ENCODE peak calls at places on chromosomes 4 and X, in six cellular contexts. P is glutamatergic neuron; B is stimulated activated CD4-positive, alpha-beta T cell treated with anti-CD3 and anti-CD28 coated beads, Interleukin-2, amount 100 ng/mL, for 48 hours; M is activated CD4-positive, alpha-beta memory T cell treated with anti-CD3 and anti-CD28 coated beads, Interleukin-2, amount 10 ng/mL, durations not matched to agents 7 days and 5 days; N is lower lobe of right lung; F is CD4-positive, alpha-beta memory T cell. X is an unnamed sample.

GRCh38 chr4:157564771-157565170 is 344.2 kb downstream of the GRIA2 start:
- DNase-seq in P (no peak), B (no peak), M (no peak), N (no peak), F (no peak), X (no peak)

GRCh38 chrX:74613350-74614192 is 853 bp downstream of the RLIM start:
- DNase-seq in P (peak), B (no peak), M (no peak), N (peak), F (peak), X (no peak)

GRCh38 chrX:22136711-22137110 is 104.6 kb downstream of the PHEX start:
- DNase-seq in P (no peak), B (no peak), M (no peak), N (no peak), F (no peak), X (no peak)

GRCh38 chrX:17617794-17618193 is 119.5 kb upstream of the SCML1 start:
- DNase-seq in P (no peak), B (no peak), M (no peak), N (no peak), F (no peak), X (no peak)

GRCh38 chr4:123638834-123639233 is 242.2 kb downstream of the SPRY1 start:
- DNase-seq in P (no peak), B (no peak), M (no peak), N (no peak), F (no peak), X (no peak)

GRCh38 chrX:9378980-9379696 is 85.7 kb upstream of the TBL1X start:
- DNase-seq in P (no peak), B (no peak), M (no peak), N (no peak), F (no peak), X (no peak)

GRCh38 chr4:156638332-156638731 is 333.3 kb downstream of the PDGFC start:
- DNase-seq in P (no peak), B (no peak), M (no peak), N (no peak), F (no peak), X (no peak)

GRCh38 chr4:59728496-59728895 is 1471.6 kb upstream of the ADGRL3 start:
- DNase-seq in P (no peak), B (no peak), M (no peak), N (no peak), F (no peak), X (no peak)

GRCh38 chr4:4281787-4282186 is 8.2 kb downstream of the LYAR start:
- DNase-seq in P (no peak), B (no peak), M (no peak), N (no peak), F (no peak), X (no peak)

GRCh38 chr4:7402526-7402925 is 32.2 kb downstream of the PSAPL1 start:
- DNase-seq in P (no peak), B (no peak), M (no peak), N (no peak), F (no peak), X (no peak)

GRCh38 chr4:117821834-117822233 is 212.5 kb upstream of the NDST3 start:
- DNase-seq in P (no peak), B (no peak), M (no peak), N (no peak), F (no peak), X (no peak)

GRCh38 chrX:147912093-147912801 is 528 bp downstream of the FMR1 start:
- DNase-seq in P (peak), B (no peak), M (peak), N (peak), F (peak), X (no peak)

GRCh38 chr4:126375462-126376054 is 1060.8 kb downstream of the FAT4 start:
- DNase-seq in P (no peak), B (no peak), M (no peak), N (no peak), F (no peak), X (no peak)

GRCh38 chr4:177194906-177195305 is 114.8 kb upstream of the NEIL3 start:
- DNase-seq in P (no peak), B (no peak), M (no peak), N (no peak), F (no peak), X (no peak)

GRCh38 chrX:1239681-1240142 is 27.3 kb upstream of the CRLF2 start:
- DNase-seq in P (no peak), B (peak), M (peak), N (peak), F (no peak), X (no peak)

GRCh38 chr4:54499308-54500074 is 158.3 kb upstream of the KIT start:
- DNase-seq in P (no peak), B (no peak), M (no peak), N (no peak), F (no peak), X (peak)

GRCh38 chr4:181372014-181372413 is 871.2 kb upstream of the TENM3 start:
- DNase-seq in P (no peak), B (no peak), M (no peak), N (no peak), F (no peak), X (no peak)

GRCh38 chrX:141176586-141177451 is at the start of gene LDOC1:
- DNase-seq in P (peak), B (peak), M (peak), N (peak), F (peak), X (peak)

GRCh38 chr4:82044141-82044993 is 329.4 kb downstream of the HNRNPD start:
- DNase-seq in P (peak), B (no peak), M (no peak), N (peak), F (no peak), X (no peak)

GRCh38 chr4:172997851-172998250 is 170.8 kb upstream of the GALNT7 start:
- DNase-seq in P (no peak), B (no peak), M (no peak), N (no peak), F (no peak), X (no peak)

GRCh38 chr4:110988741-110989140 is 365.9 kb upstream of the PITX2 start:
- DNase-seq in P (no peak), B (no peak), M (no peak), N (no peak), F (no peak), X (no peak)

GRCh38 chr4:25308266-25308665 is 4.3 kb upstream of the ZCCHC4 start:
- DNase-seq in P (no peak), B (no peak), M (no peak), N (no peak), F (no peak), X (no peak)

GRCh38 chr4:151690164-151690856 is 70.5 kb downstream of the GATB start:
- DNase-seq in P (no peak), B (no peak), M (no peak), N (no peak), F (no peak), X (peak)

GRCh38 chrX:10945463-10945862 is 165.7 kb upstream of the HCCS start:
- DNase-seq in P (no peak), B (no peak), M (no peak), N (no peak), F (no peak), X (no peak)

GRCh38 chrX:85365370-85365995 is 14.0 kb downstream of the POF1B start:
- DNase-seq in P (no peak), B (no peak), M (no peak), N (no peak), F (no peak), X (no peak)

GRCh38 chr4:186201535-186202230 is 10.3 kb downstream of the CYP4V2 start:
- DNase-seq in P (peak), B (peak), M (peak), N (no peak), F (peak), X (no peak)